ENCODE peak calls at places on chromosome 9, in seven cellular contexts. One of them, this sample, is unnamed.

GRCh38 chr9:136551401-136552116 is 5.7 kb upstream of the NOTCH1 start:
- DNase-seq in mesenchymal stem cell: peak; percentile 84
- DNase-seq in H9: peak; percentile 82
- DNase-seq in IMR-90: peak; percentile 64
- DNase-seq in mesendoderm: peak; percentile 74
- DNase-seq in neuronal stem cell: no peak
- DNase-seq in H1: no peak
- DNase-seq in this sample: peak; percentile 20

GRCh38 chr9:107665057-107665456 is 175.5 kb upstream of the KLF4 start:
- DNase-seq in mesenchymal stem cell: no peak
- DNase-seq in H9: no peak
- DNase-seq in IMR-90: no peak
- DNase-seq in mesendoderm: no peak
- DNase-seq in neuronal stem cell: no peak
- DNase-seq in H1: no peak
- DNase-seq in this sample: no peak

GRCh38 chr9:87836951-87837715 is 45.5 kb upstream of the SPATA31E1 start:
- DNase-seq in mesenchymal stem cell: no peak
- DNase-seq in H9: no peak
- DNase-seq in IMR-90: peak; percentile 15
- DNase-seq in mesendoderm: no peak
- DNase-seq in neuronal stem cell: no peak
- DNase-seq in H1: no peak
- DNase-seq in this sample: no peak

GRCh38 chr9:31605164-31605563 is 779.3 kb upstream of the ACO1 start:
- DNase-seq in mesenchymal stem cell: no peak
- DNase-seq in H9: no peak
- DNase-seq in IMR-90: no peak
- DNase-seq in mesendoderm: no peak
- DNase-seq in neuronal stem cell: no peak
- DNase-seq in H1: no peak
- DNase-seq in this sample: no peak

GRCh38 chr9:119370816-119371215 is 1.6 kb upstream of the BRINP1 start:
- DNase-seq in mesenchymal stem cell: peak; percentile 25
- DNase-seq in H9: peak; percentile 77
- DNase-seq in IMR-90: peak; percentile 1
- DNase-seq in mesendoderm: peak; percentile 81
- DNase-seq in neuronal stem cell: peak; percentile 73
- DNase-seq in H1: no peak
- DNase-seq in this sample: peak; percentile 3

GRCh38 chr9:21991039-21991959 is 2.9 kb downstream of the CDKN2A start:
- DNase-seq in mesenchymal stem cell: no peak
- DNase-seq in H9: no peak
- DNase-seq in IMR-90: no peak
- DNase-seq in mesendoderm: no peak
- DNase-seq in neuronal stem cell: no peak
- DNase-seq in H1: no peak
- DNase-seq in this sample: no peak

GRCh38 chr9:94920439-94920951 is 194.0 kb downstream of the AOPEP start:
- DNase-seq in mesenchymal stem cell: peak; percentile 82
- DNase-seq in H9: no peak
- DNase-seq in IMR-90: peak; percentile 63
- DNase-seq in mesendoderm: peak; percentile 79
- DNase-seq in neuronal stem cell: no peak
- DNase-seq in H1: no peak
- DNase-seq in this sample: peak; percentile 32

GRCh38 chr9:107707419-107707837 is 217.9 kb upstream of the KLF4 start:
- DNase-seq in mesenchymal stem cell: peak; percentile 86
- DNase-seq in H9: no peak
- DNase-seq in IMR-90: peak; percentile 97
- DNase-seq in mesendoderm: no peak
- DNase-seq in neuronal stem cell: no peak
- DNase-seq in H1: no peak
- DNase-seq in this sample: peak; percentile 54

GRCh38 chr9:124618476-124618875 is 111.3 kb upstream of the NR5A1 start:
- DNase-seq in mesenchymal stem cell: no peak
- DNase-seq in H9: no peak
- DNase-seq in IMR-90: no peak
- DNase-seq in mesendoderm: no peak
- DNase-seq in neuronal stem cell: no peak
- DNase-seq in H1: no peak
- DNase-seq in this sample: no peak

GRCh38 chr9:38068616-38068865 is 486 bp downstream of the SHB start:
- DNase-seq in mesenchymal stem cell: peak; percentile 69
- DNase-seq in H9: no peak
- DNase-seq in IMR-90: peak; percentile 59
- DNase-seq in mesendoderm: no peak
- DNase-seq in neuronal stem cell: no peak
- DNase-seq in H1: no peak
- DNase-seq in this sample: peak; percentile 55

GRCh38 chr9:21778300-21778699 is 24.1 kb upstream of the MTAP start:
- DNase-seq in mesenchymal stem cell: no peak
- DNase-seq in H9: no peak
- DNase-seq in IMR-90: peak; percentile 69
- DNase-seq in mesendoderm: no peak
- DNase-seq in neuronal stem cell: no peak
- DNase-seq in H1: no peak
- DNase-seq in this sample: no peak

GRCh38 chr9:100819980-100820379 is 208.5 kb upstream of the PLPPR1 start:
- DNase-seq in mesenchymal stem cell: no peak
- DNase-seq in H9: no peak
- DNase-seq in IMR-90: no peak
- DNase-seq in mesendoderm: no peak
- DNase-seq in neuronal stem cell: peak; percentile 4
- DNase-seq in H1: no peak
- DNase-seq in this sample: no peak

GRCh38 chr9:2621678-2622360 is at the start of gene VLDLR:
- DNase-seq in mesenchymal stem cell: peak; percentile 20
- DNase-seq in H9: peak; percentile 70
- DNase-seq in IMR-90: peak; percentile 17
- DNase-seq in mesendoderm: peak; percentile 76
- DNase-seq in neuronal stem cell: peak; percentile 56
- DNase-seq in H1: no peak
- DNase-seq in this sample: peak; percentile 24

GRCh38 chr9:76415154-76415553 is 20.9 kb upstream of the RFK start:
- DNase-seq in mesenchymal stem cell: no peak
- DNase-seq in H9: no peak
- DNase-seq in IMR-90: no peak
- DNase-seq in mesendoderm: no peak
- DNase-seq in neuronal stem cell: no peak
- DNase-seq in H1: no peak
- DNase-seq in this sample: no peak

GRCh38 chr9:126702501-126703329 is 89.0 kb downstream of the LMX1B start:
- DNase-seq in mesenchymal stem cell: peak; percentile 25
- DNase-seq in H9: peak; percentile 81
- DNase-seq in IMR-90: no peak
- DNase-seq in mesendoderm: peak; percentile 34
- DNase-seq in neuronal stem cell: no peak
- DNase-seq in H1: no peak
- DNase-seq in this sample: no peak

GRCh38 chr9:93052791-93053540 is 5.5 kb upstream of the SUSD3 start:
- DNase-seq in mesenchymal stem cell: no peak
- DNase-seq in H9: peak; percentile 73
- DNase-seq in IMR-90: no peak
- DNase-seq in mesendoderm: peak; percentile 56
- DNase-seq in neuronal stem cell: no peak
- DNase-seq in H1: no peak
- DNase-seq in this sample: no peak

GRCh38 chr9:94904806-94905205 is 178.3 kb downstream of the AOPEP start:
- DNase-seq in mesenchymal stem cell: no peak
- DNase-seq in H9: no peak
- DNase-seq in IMR-90: no peak
- DNase-seq in mesendoderm: no peak
- DNase-seq in neuronal stem cell: no peak
- DNase-seq in H1: no peak
- DNase-seq in this sample: no peak

GRCh38 chr9:93590609-93591234 is 14.3 kb downstream of the PHF2 start:
- DNase-seq in mesenchymal stem cell: no peak
- DNase-seq in H9: no peak
- DNase-seq in IMR-90: no peak
- DNase-seq in mesendoderm: no peak
- DNase-seq in neuronal stem cell: no peak
- DNase-seq in H1: no peak
- DNase-seq in this sample: no peak

GRCh38 chr9:91207889-91208651 is 153.6 kb downstream of the AUH start:
- DNase-seq in mesenchymal stem cell: peak; percentile 76
- DNase-seq in H9: no peak
- DNase-seq in IMR-90: peak; percentile 71
- DNase-seq in mesendoderm: no peak
- DNase-seq in neuronal stem cell: no peak
- DNase-seq in H1: no peak
- DNase-seq in this sample: peak; percentile 74

GRCh38 chr9:83964973-83965349 is 15.1 kb downstream of the HNRNPK start:
- DNase-seq in mesenchymal stem cell: peak; percentile 31
- DNase-seq in H9: no peak
- DNase-seq in IMR-90: peak; percentile 41
- DNase-seq in mesendoderm: no peak
- DNase-seq in neuronal stem cell: no peak
- DNase-seq in H1: no peak
- DNase-seq in this sample: no peak

GRCh38 chr9:14561929-14562386 is 131.3 kb downstream of the ZDHHC21 start:
- DNase-seq in mesenchymal stem cell: no peak
- DNase-seq in H9: peak; percentile 62
- DNase-seq in IMR-90: no peak
- DNase-seq in mesendoderm: peak; percentile 28
- DNase-seq in neuronal stem cell: peak; percentile 17
- DNase-seq in H1: no peak
- DNase-seq in this sample: no peak

GRCh38 chr9:134208310-134208841 is 44.0 kb upstream of the RNU6ATAC start:
- DNase-seq in mesenchymal stem cell: no peak
- DNase-seq in H9: no peak
- DNase-seq in IMR-90: no peak
- DNase-seq in mesendoderm: no peak
- DNase-seq in neuronal stem cell: no peak
- DNase-seq in H1: no peak
- DNase-seq in this sample: no peak

GRCh38 chr9:70169222-70169621 is 89.6 kb upstream of the SMC5 start:
- DNase-seq in mesenchymal stem cell: no peak
- DNase-seq in H9: no peak
- DNase-seq in IMR-90: no peak
- DNase-seq in mesendoderm: no peak
- DNase-seq in neuronal stem cell: no peak
- DNase-seq in H1: no peak
- DNase-seq in this sample: no peak

GRCh38 chr9:109411818-109412352 is 86.2 kb downstream of the PTPN3 start:
- DNase-seq in mesenchymal stem cell: peak; percentile 15
- DNase-seq in H9: no peak
- DNase-seq in IMR-90: peak; percentile 50
- DNase-seq in mesendoderm: peak; percentile 60
- DNase-seq in neuronal stem cell: no peak
- DNase-seq in H1: no peak
- DNase-seq in this sample: peak; percentile 10

GRCh38 chr9:137461316-137461662 is 2.2 kb upstream of the NSMF start:
- DNase-seq in mesenchymal stem cell: no peak
- DNase-seq in H9: no peak
- DNase-seq in IMR-90: no peak
- DNase-seq in mesendoderm: no peak
- DNase-seq in neuronal stem cell: no peak
- DNase-seq in H1: no peak
- DNase-seq in this sample: no peak

GRCh38 chr9:91078041-91078441 is 276.4 kb downstream of the SYK start:
- DNase-seq in mesenchymal stem cell: peak; percentile 23
- DNase-seq in H9: no peak
- DNase-seq in IMR-90: no peak
- DNase-seq in mesendoderm: no peak
- DNase-seq in neuronal stem cell: no peak
- DNase-seq in H1: no peak
- DNase-seq in this sample: peak; percentile 15

GRCh38 chr9:121749614-121750013 is 98.2 kb downstream of the DAB2IP start:
- DNase-seq in mesenchymal stem cell: no peak
- DNase-seq in H9: no peak
- DNase-seq in IMR-90: no peak
- DNase-seq in mesendoderm: no peak
- DNase-seq in neuronal stem cell: no peak
- DNase-seq in H1: no peak
- DNase-seq in this sample: no peak
- H3K9ac ChIP-seq in mesenchymal stem cell: no peak overlapping the region
- H3K9ac ChIP-seq in H9: no peak overlapping the region
- H3K9ac ChIP-seq in IMR-90: no peak overlapping the region
- H3K9ac ChIP-seq in mesendoderm: no peak overlapping the region
- H3K9ac ChIP-seq in neuronal stem cell: no peak overlapping the region
- H3K9ac ChIP-seq in H1: no peak overlapping the region
- H3K9ac ChIP-seq in this sample: no peak overlapping the region

DNA sequence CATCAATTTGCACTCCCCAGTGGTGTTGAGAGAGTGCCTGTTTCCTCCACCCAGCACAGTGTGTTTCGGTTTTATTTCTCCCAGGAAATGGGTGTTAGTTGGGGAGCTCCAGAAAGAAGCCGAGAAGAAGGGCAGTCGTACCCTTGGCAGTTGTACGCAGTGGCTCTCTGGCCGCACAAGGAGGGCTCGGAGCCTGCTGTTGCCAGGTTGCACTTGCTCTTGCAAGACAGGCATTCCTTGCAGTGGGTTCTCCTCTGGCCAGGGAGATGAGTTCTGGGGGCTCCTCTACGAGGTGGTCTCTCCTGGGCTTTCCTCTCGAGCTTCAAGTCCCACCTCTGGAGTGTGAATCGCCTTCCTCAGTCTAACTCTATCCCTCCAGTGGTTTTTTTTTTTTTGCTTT is 29.1 kb downstream of the QRFP start:
- DNase-seq in mesenchymal stem cell: no peak
- DNase-seq in H9: no peak
- DNase-seq in IMR-90: no peak
- DNase-seq in mesendoderm: no peak
- DNase-seq in neuronal stem cell: no peak
- DNase-seq in H1: no peak
- DNase-seq in this sample: no peak
- H2BK5ac ChIP-seq in mesenchymal stem cell: no peak overlapping the region
- H2BK5ac ChIP-seq in H9: no peak overlapping the region
- H2BK5ac ChIP-seq in IMR-90: no peak overlapping the region
- H2BK5ac ChIP-seq in mesendoderm: no peak overlapping the region
- H2BK5ac ChIP-seq in neuronal stem cell: no peak overlapping the region
- H2BK5ac ChIP-seq in H1: no peak overlapping the region
- H2BK5ac ChIP-seq in this sample: no peak overlapping the region

GRCh38 chr9:112075009-112075378 is 100.1 kb downstream of the SUSD1 start:
- DNase-seq in mesenchymal stem cell: no peak
- DNase-seq in H9: no peak
- DNase-seq in IMR-90: no peak
- DNase-seq in mesendoderm: no peak
- DNase-seq in neuronal stem cell: no peak
- DNase-seq in H1: no peak
- DNase-seq in this sample: no peak
- H3K9ac ChIP-seq in mesenchymal stem cell: peak overlapping the region; percentile 37
- H3K9ac ChIP-seq in H9: no peak overlapping the region
- H3K9ac ChIP-seq in IMR-90: peak overlapping the region; percentile 53
- H3K9ac ChIP-seq in mesendoderm: no peak overlapping the region
- H3K9ac ChIP-seq in neuronal stem cell: no peak overlapping the region
- H3K9ac ChIP-seq in H1: no peak overlapping the region
- H3K9ac ChIP-seq in this sample: no peak overlapping the region

GRCh38 chr9:120997502-120997901 is 52.6 kb downstream of the C5 start:
- DNase-seq in mesenchymal stem cell: no peak
- DNase-seq in H9: no peak
- DNase-seq in IMR-90: no peak
- DNase-seq in mesendoderm: no peak
- DNase-seq in neuronal stem cell: no peak
- DNase-seq in H1: no peak
- DNase-seq in this sample: no peak

GRCh38 chr9:120998111-120998510 is 52.0 kb downstream of the C5 start:
- DNase-seq in mesenchymal stem cell: no peak
- DNase-seq in H9: no peak
- DNase-seq in IMR-90: no peak
- DNase-seq in mesendoderm: no peak
- DNase-seq in neuronal stem cell: no peak
- DNase-seq in H1: no peak
- DNase-seq in this sample: no peak

GRCh38 chr9:120999317-120999716 is 50.8 kb downstream of the C5 start:
- DNase-seq in mesenchymal stem cell: no peak
- DNase-seq in H9: no peak
- DNase-seq in IMR-90: no peak
- DNase-seq in mesendoderm: no peak
- DNase-seq in neuronal stem cell: no peak
- DNase-seq in H1: no peak
- DNase-seq in this sample: no peak

GRCh38 chr9:120996409-120996808 is 53.7 kb downstream of the C5 start:
- DNase-seq in mesenchymal stem cell: no peak
- DNase-seq in H9: no peak
- DNase-seq in IMR-90: no peak
- DNase-seq in mesendoderm: no peak
- DNase-seq in neuronal stem cell: no peak
- DNase-seq in H1: no peak
- DNase-seq in this sample: no peak
- H2BK5ac ChIP-seq in mesenchymal stem cell: no peak overlapping the region
- H2BK5ac ChIP-seq in H9: no peak overlapping the region
- H2BK5ac ChIP-seq in IMR-90: no peak overlapping the region
- H2BK5ac ChIP-seq in mesendoderm: no peak overlapping the region
- H2BK5ac ChIP-seq in neuronal stem cell: no peak overlapping the region
- H2BK5ac ChIP-seq in H1: no peak overlapping the region
- H2BK5ac ChIP-seq in this sample: no peak overlapping the region

This sample was measured in trophoblast cell.